ENCODE peak calls at places on chromosomes 3 and 15, in five cellular contexts. K is GM04504, M is T-helper 9 cell, A is K562, N is cardiac fibroblast. B is an unnamed sample.

GRCh38 chr3:195385526-195385925 is 57.3 kb downstream of the ACAP2 start:
- DNase-seq in K (no peak), M (no peak), A (no peak), N (peak; percentile 57), B (no peak)

GRCh38 chr3:11924518-11924917 is 77.8 kb upstream of the TAMM41 start:
- DNase-seq in K (no peak), M (no peak), A (no peak), N (no peak), B (no peak)

GRCh38 chr3:187120324-187120723 is 19.0 kb downstream of the RPL39L start:
- DNase-seq in K (no peak), M (no peak), A (no peak), N (no peak), B (no peak)

GRCh38 chr3:25483456-25483855 is 55.4 kb downstream of the RARB start:
- DNase-seq in K (no peak), M (no peak), A (no peak), N (peak; percentile 64), B (no peak)

GRCh38 chr15:31267161-31268107 is 59.2 kb upstream of the KLF13 start:
- DNase-seq in K (no peak), M (no peak), A (no peak), N (no peak), B (no peak)

GRCh38 chr3:105853801-105854432 is 14.9 kb downstream of the CBLB start:
- DNase-seq in K (no peak), M (no peak), A (no peak), N (no peak), B (no peak)

GRCh38 chr3:61268659-61269058 is 17.4 kb upstream of the FHIT start:
- DNase-seq in K (no peak), M (no peak), A (no peak), N (no peak), B (no peak)

GRCh38 chr3:124785966-124786365 is 55.7 kb downstream of the UMPS start:
- DNase-seq in K (no peak), M (no peak), A (no peak), N (no peak), B (no peak)

GRCh38 chr15:69703495-69704187 is 251.0 kb downstream of the RPLP1 start:
- DNase-seq in K (no peak), M (no peak), A (no peak), N (peak; percentile 17), B (no peak)

GRCh38 chr3:124659175-124659574 is 71.1 kb upstream of the UMPS start:
- DNase-seq in K (no peak), M (no peak), A (no peak), N (no peak), B (no peak)

B was measured in AG04450.